ENCODE peak calls at places on chromosomes 7 and 10, in four cellular contexts. D is HCT116, W is suprapubic skin, I is breast epithelium. O is an unnamed sample.

GRCh38 chr10:120891367-120891766 is 40.2 kb downstream of the WDR11 start:
- DNase-seq in D (no peak), W (no peak), I (no peak), O (no peak)

GRCh38 chr7:22607180-22607579 is 107.2 kb upstream of the STEAP1B start:
- DNase-seq in I (no peak), W (peak; percentile 75), D (no peak), O (no peak)

GRCh38 chr7:17713584-17713983 is 226.7 kb downstream of the SNX13 start:
- DNase-seq in I (no peak), W (no peak), D (no peak), O (no peak)

GRCh38 chr10:89337493-89337892 is 9.7 kb downstream of the IFIT3 start:
- DNase-seq in I (no peak), D (peak; percentile 23), W (no peak), O (peak; percentile 86)

GRCh38 chr7:50822110-50822509 is 39.4 kb upstream of the GRB10 start:
- DNase-seq in W (no peak), I (no peak), D (no peak), O (no peak)

GRCh38 chr10:110398419-110399162 is 93.9 kb upstream of the SMNDC1 start:
- DNase-seq in W (peak; percentile 89), I (peak; percentile 80), D (peak; percentile 99), O (peak; percentile 99)

GRCh38 chr10:14554091-14554842 is 220.4 kb downstream of the FAM107B start:
- DNase-seq in W (no peak), D (peak; percentile 27), I (no peak), O (peak; percentile 67)

GRCh38 chr7:112180223-112180622 is 26.0 kb downstream of the DOCK4 start:
- DNase-seq in D (no peak), I (no peak), W (no peak), O (no peak)

GRCh38 chr7:101319401-101319800 is 2.2 kb downstream of the IFT22 start:
- DNase-seq in D (no peak), I (no peak), W (no peak), O (no peak)

GRCh38 chr7:18019562-18019961 is 8.1 kb downstream of the PRPS1L1 start:
- DNase-seq in I (no peak), W (no peak), D (peak; percentile 16), O (peak; percentile 49)

GRCh38 chr10:43453266-43453831 is 16.4 kb downstream of the ZNF487 start:
- DNase-seq in W (no peak), I (no peak), D (no peak), O (no peak)

GRCh38 chr10:43254881-43255643 is 11.8 kb downstream of the RASGEF1A start:
- DNase-seq in D (no peak), W (no peak), I (peak; percentile 51), O (no peak)

GRCh38 chr7:29937132-29937531 is 52.5 kb downstream of the SCRN1 start:
- DNase-seq in W (no peak), I (no peak), D (no peak), O (no peak)

GRCh38 chr10:116056445-116057293 is 216.3 kb downstream of the GFRA1 start:
- DNase-seq in D (no peak), I (no peak), W (peak; percentile 75), O (peak; percentile 85)

GRCh38 chr7:2108501-2109250 is 124.1 kb downstream of the MAD1L1 start:
- DNase-seq in D (no peak), W (no peak), I (no peak), O (no peak)

GRCh38 chr7:46653848-46654247 is 732.8 kb upstream of the IGFBP3 start:
- DNase-seq in D (no peak), I (no peak), W (no peak), O (no peak)

GRCh38 chr10:75403144-75404022 is 1.8 kb upstream of the ZNF503 start:
- DNase-seq in I (peak; percentile 55), W (peak; percentile 74), D (no peak), O (peak; percentile 18)

GRCh38 chr10:119395287-119396007 is 147.1 kb downstream of the RGS10 start:
- DNase-seq in W (no peak), I (no peak), D (no peak), O (no peak)

GRCh38 chr7:508461-509170 is 11.0 kb downstream of the PDGFA start:
- DNase-seq in I (no peak), D (no peak), W (peak; percentile 11), O (no peak)

GRCh38 chr7:139572071-139572470 is 48.6 kb downstream of the CLEC2L start:
- DNase-seq in I (peak; percentile 35), D (no peak), W (no peak), O (no peak)

GRCh38 chr10:17019696-17020095 is 109.9 kb downstream of the CUBN start:
- DNase-seq in D (no peak), I (no peak), W (no peak), O (no peak)

GRCh38 chr7:87886875-87887274 is 10.6 kb downstream of the DBF4 start:
- DNase-seq in I (no peak), D (peak; percentile 3), W (no peak), O (peak; percentile 31)

GRCh38 chr7:150952331-150953050 is 25.6 kb downstream of the KCNH2 start:
- DNase-seq in D (no peak), I (no peak), W (no peak), O (no peak)

GRCh38 chr7:80785961-80786360 is 132.9 kb downstream of the SEMA3C start:
- DNase-seq in I (no peak), W (no peak), D (no peak), O (no peak)

GRCh38 chr7:29839302-29839701 is 33.0 kb downstream of the WIPF3 start:
- DNase-seq in D (no peak), I (no peak), W (peak; percentile 79), O (peak; percentile 34)

GRCh38 chr7:17716816-17717215 is 223.5 kb downstream of the SNX13 start:
- DNase-seq in D (no peak), I (no peak), W (no peak), O (no peak)

GRCh38 chr10:116006508-116006907 is 266.5 kb downstream of the GFRA1 start:
- DNase-seq in D (no peak), W (no peak), I (no peak), O (no peak)

GRCh38 chr7:105298439-105298894 is 90.3 kb downstream of the SRPK2 start:
- DNase-seq in D (no peak), I (no peak), W (no peak), O (no peak)
- TF ChIP-seq CTCF in D (no peak), I (no peak), W (no peak), O (no peak)

GRCh38 chr10:100669616-100670015 is 75.8 kb upstream of the PAX2 start:
- DNase-seq in W (no peak), I (no peak), D (no peak), O (no peak)

GRCh38 chr10:100668001-100668400 is 77.4 kb upstream of the PAX2 start:
- DNase-seq in W (no peak), D (no peak), I (no peak), O (no peak)

GRCh38 chr10:100670368-100670767 is 75.0 kb upstream of the PAX2 start:
- DNase-seq in W (no peak), D (no peak), I (no peak), O (no peak)

GRCh38 chr10:100672199-100672598 is 73.2 kb upstream of the PAX2 start:
- DNase-seq in D (no peak), W (no peak), I (no peak), O (no peak)

DNA sequence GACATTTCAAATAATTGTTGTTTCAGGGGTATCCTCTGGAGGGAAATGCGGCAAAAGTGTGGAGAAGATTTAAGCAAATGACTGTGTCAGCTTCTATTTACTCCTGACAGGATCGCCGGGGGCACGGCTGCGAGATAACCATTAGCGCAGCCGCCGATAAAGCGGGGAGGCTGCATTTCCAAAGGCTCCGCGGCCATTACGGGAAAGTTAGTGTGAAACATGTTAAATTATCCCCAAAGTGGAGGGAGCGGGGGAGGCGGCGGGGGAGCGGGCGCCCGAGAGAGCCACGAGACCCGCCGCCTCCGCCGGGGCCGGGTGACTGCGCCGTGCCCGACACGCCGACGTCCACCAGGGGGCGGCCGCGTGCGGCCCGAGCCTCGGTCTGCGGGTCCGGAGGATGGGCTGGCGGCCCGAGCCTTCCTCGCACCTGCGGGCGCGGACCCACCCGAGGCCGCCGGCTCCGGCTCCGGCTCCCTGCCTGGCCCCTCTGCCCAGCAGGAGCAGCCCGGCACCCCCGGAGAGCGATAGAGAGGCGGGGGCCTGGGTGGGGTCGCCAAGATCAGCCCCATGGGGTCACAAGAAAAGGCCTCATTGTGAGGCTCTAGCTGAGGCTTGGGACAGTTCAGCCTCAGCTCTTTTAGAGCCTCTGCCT is 74.4 kb upstream of the PAX2 start:
- DNase-seq in I (no peak), D (no peak), W (no peak), O (peak; percentile 16)
- TF ChIP-seq CTCF in I (no peak), D (peak; percentile 92), W (peak; percentile 12), O (peak; percentile 80)

DNA sequence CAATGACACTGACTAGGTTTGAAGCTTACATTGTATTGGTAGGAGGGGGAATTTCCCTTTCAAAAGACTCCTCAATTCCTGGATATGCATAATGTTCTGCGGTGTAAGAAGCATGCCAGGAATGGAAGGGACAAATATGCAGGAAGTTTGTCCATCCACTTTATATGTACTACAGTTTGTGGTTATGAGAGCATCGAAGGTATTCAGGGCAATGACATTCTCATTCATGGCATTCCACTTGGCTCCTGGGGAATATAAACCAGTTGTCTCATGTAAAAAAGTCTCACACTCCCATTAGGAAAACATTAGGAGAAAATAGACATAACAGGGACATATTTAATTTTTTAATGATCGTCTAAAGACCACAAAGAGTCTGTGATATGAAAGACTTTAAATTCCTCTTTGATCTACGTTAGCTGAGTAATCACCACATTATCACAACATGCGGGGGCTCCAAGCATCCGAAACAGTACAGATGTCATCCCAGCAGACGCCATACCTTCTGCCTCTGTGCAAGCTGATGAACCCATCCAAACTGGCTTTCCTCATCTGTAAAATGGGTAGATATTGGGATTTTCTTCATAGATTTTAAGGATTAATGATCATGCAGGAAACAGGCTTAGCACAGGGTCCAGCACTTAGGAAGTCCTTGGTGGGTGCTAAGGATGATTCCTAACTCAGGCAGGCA is 675.3 kb downstream of the INHBA start:
- DNase-seq in D (no peak), W (no peak), I (no peak), O (peak; percentile 51)
- TF ChIP-seq CTCF in D (no peak), W (no peak), I (no peak), O (no peak)

DNA sequence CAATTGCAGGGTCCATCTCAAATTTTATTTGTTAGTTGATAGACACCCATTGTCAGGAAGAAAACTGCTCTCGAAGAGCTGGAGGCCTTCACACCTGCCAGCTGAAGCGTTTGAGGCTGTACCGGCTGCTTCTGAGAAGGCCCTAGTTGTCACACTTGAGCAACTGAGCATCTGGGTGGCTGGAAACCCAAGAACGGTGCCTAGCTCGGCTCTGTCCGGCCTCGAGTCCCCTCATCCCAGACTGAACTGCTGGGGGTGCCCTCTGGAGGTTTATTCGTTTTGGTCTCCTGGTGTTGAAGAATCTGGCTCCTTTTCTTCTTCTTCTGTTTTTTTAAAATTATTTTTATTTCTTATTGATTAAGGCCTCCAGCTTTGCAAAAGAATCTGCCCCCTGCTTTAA is 59.3 kb upstream of the EXOC6 start:
- DNase-seq in W (no peak), I (no peak), D (no peak), O (no peak)
- TF ChIP-seq CTCF in W (no peak), I (no peak), D (no peak), O (no peak)

GRCh38 chr7:52150952-52151351 is 834.3 kb upstream of the COBL start:
- DNase-seq in I (no peak), D (no peak), W (no peak), O (no peak)

DNA sequence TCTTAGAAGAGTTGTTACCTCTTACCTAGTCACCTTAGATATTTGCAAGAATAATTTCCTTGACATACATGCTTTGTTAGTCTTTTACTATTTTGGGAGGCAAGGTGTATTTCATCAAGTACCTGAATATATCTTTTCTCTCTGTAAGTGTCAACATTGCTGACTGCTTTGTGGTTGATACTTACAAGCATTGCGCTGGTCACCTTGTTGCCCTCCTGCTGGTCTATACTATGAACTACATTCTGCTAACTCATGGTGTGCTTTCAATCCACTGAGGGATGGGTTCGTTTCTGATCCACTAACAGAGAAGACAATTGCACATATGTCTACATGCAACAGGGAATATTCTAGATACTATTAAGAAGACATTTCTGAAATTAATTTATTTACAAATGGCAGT is 837.8 kb upstream of the COBL start:
- DNase-seq in W (no peak), I (no peak), D (no peak), O (peak; percentile 1)
- TF ChIP-seq CTCF in W (no peak), I (no peak), D (no peak), O (peak; percentile 14)